ENCODE peak calls at places on chromosomes 1 and 21, in ten cellular contexts. J is kidney, S is K562, E is HCT116, A is neural progenitor cell, R is Karpas-422, D is NT2/D1, Y is SK-N-SH, B is MM.1S, N is mesenchymal stem cell. Z is an unnamed sample.

GRCh38 chr1:97143236-97143882 is 421.8 kb downstream of the PTBP2 start:
- DNase-seq in J (no peak), S (no peak), E (no peak), A (no peak), R (no peak), D (no peak), Y (no peak), B (no peak), N (no peak), Z (no peak)

GRCh38 chr1:15120251-15120945 is 33.1 kb upstream of the TMEM51 start:
- DNase-seq in J (no peak), S (no peak), E (no peak), A (no peak), R (no peak), D (no peak), Y (no peak), B (no peak), N (no peak), Z (no peak)

GRCh38 chr1:157721985-157722384 is 21.4 kb upstream of the FCRL3 start:
- DNase-seq in J (no peak), S (no peak), E (no peak), A (no peak), R (no peak), D (no peak), Y (no peak), B (no peak), N (no peak), Z (no peak)

GRCh38 chr1:169288011-169288414 is 79.6 kb downstream of the NME7 start:
- DNase-seq in J (no peak), S (no peak), E (peak; percentile 28), A (no peak), R (no peak), D (peak; percentile 32), Y (no peak), B (no peak), N (peak; percentile 28), Z (no peak)

GRCh38 chr1:65044411-65044810 is 78.1 kb upstream of the JAK1 start:
- DNase-seq in J (no peak), S (no peak), E (no peak), A (no peak), R (no peak), D (no peak), Y (no peak), B (peak; percentile 91), N (no peak), Z (no peak)

GRCh38 chr1:185420588-185421081 is 103.6 kb upstream of the IVNS1ABP start:
- DNase-seq in J (no peak), S (no peak), E (no peak), A (no peak), R (no peak), D (no peak), Y (no peak), B (no peak), N (no peak), Z (no peak)

GRCh38 chr1:41540886-41541591 is 56.6 kb upstream of the EDN2 start:
- DNase-seq in J (peak; percentile 35), S (peak; percentile 70), E (no peak), A (peak; percentile 57), R (no peak), D (no peak), Y (no peak), B (no peak), N (no peak), Z (no peak)

GRCh38 chr1:246722720-246723119 is 1.5 kb upstream of the SCCPDH start:
- DNase-seq in J (no peak), S (no peak), E (no peak), A (no peak), R (no peak), D (no peak), Y (no peak), B (no peak), N (no peak), Z (no peak)

GRCh38 chr21:37877171-37877570 is 39.1 kb downstream of the KCNJ6 start:
- DNase-seq in J (no peak), S (no peak), E (no peak), A (no peak), R (no peak), D (no peak), Y (no peak), B (no peak), N (peak; percentile 74), Z (no peak)

GRCh38 chr1:202283991-202284390 is 57.7 kb downstream of the UBE2T start:
- DNase-seq in J (no peak), S (no peak), E (no peak), A (no peak), R (no peak), D (no peak), Y (no peak), B (no peak), N (peak; percentile 77), Z (no peak)

GRCh38 chr1:59703918-59704378 is 110.8 kb upstream of the HOOK1 start:
- DNase-seq in J (no peak), S (no peak), E (no peak), A (no peak), R (no peak), D (no peak), Y (no peak), B (no peak), N (no peak), Z (no peak)

GRCh38 chr1:113812661-113813135 is 422 bp upstream of the RSBN1 start:
- DNase-seq in J (no peak), S (peak; percentile 35), E (no peak), A (peak; percentile 38), R (no peak), D (peak; percentile 11), Y (peak; percentile 58), B (no peak), N (no peak), Z (no peak)

GRCh38 chr1:6868371-6869001 is 83.2 kb downstream of the CAMTA1 start:
- DNase-seq in J (no peak), S (no peak), E (no peak), A (no peak), R (no peak), D (no peak), Y (no peak), B (peak; percentile 60), N (peak; percentile 57), Z (no peak)

GRCh38 chr1:35727434-35727825 is 8.7 kb upstream of the C1orf216 start:
- DNase-seq in J (no peak), S (no peak), E (no peak), A (no peak), R (no peak), D (no peak), Y (no peak), B (no peak), N (no peak), Z (no peak)
- H3K4me3 ChIP-seq in J (no peak overlapping the region), S (no peak overlapping the region), E (no peak overlapping the region), A (no peak overlapping the region), R (no peak overlapping the region), D (no peak overlapping the region), Y (no peak overlapping the region), B (no peak overlapping the region), N (no peak overlapping the region), Z (no peak overlapping the region)

GRCh38 chr1:51355382-51355781 is 25.0 kb upstream of the TTC39A start:
- DNase-seq in J (no peak), S (no peak), E (no peak), A (no peak), R (no peak), D (no peak), Y (no peak), B (no peak), N (no peak), Z (no peak)
- H3K9me3 ChIP-seq in J (no peaks in the 10 kb centered on the region), S (no peaks in the 10 kb centered on the region), E (no peaks in the 10 kb centered on the region), A (no peaks in the 10 kb centered on the region), R (no peaks in the 10 kb centered on the region), D (no peaks in the 10 kb centered on the region), Y (no peaks in the 10 kb centered on the region), B (no peaks in the 10 kb centered on the region), N (no peaks in the 10 kb centered on the region), Z (no peaks in the 10 kb centered on the region)

DNA sequence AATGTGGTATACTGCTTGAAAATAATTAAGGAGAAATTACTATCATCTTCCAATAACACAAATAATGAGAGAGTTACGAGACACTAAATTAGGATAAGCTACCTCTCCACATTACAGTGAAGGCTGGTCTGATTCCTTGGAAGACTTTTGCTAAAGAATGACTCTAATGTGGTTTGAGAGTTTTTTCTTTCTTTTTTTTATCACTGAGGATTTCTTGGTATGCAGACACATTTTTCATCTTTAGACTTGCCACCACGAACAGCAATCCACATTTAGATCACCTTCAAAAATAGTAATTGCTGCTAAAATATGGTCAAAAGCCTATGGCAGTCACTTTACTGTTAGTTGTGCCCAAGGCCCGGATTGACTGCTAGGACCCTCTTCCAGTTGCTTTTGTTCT is 16.6 kb upstream of the TMEM35B start:
- DNase-seq in J (no peak), S (no peak), E (no peak), A (no peak), R (no peak), D (no peak), Y (no peak), B (no peak), N (no peak), Z (no peak)
- H3K9ac ChIP-seq in J (no peak overlapping the region), S (no peak overlapping the region), E (no peak overlapping the region), A (no peak overlapping the region), R (no peak overlapping the region), D (no peak overlapping the region), Y (no peak overlapping the region), B (no peak overlapping the region), N (no peak overlapping the region), Z (no peak overlapping the region)

GRCh38 chr1:162366671-162367070 is 10.0 kb downstream of the SPATA46 start:
- DNase-seq in J (no peak), S (peak; percentile 55), E (no peak), A (no peak), R (no peak), D (no peak), Y (no peak), B (no peak), N (no peak), Z (no peak)
- H3K4me3 ChIP-seq in J (no peak overlapping the region), S (no peak overlapping the region), E (no peak overlapping the region), A (no peak overlapping the region), R (no peak overlapping the region), D (no peak overlapping the region), Y (peak overlapping the region; percentile 42), B (no peak overlapping the region), N (peak overlapping the region; percentile 81), Z (no peak overlapping the region)

DNA sequence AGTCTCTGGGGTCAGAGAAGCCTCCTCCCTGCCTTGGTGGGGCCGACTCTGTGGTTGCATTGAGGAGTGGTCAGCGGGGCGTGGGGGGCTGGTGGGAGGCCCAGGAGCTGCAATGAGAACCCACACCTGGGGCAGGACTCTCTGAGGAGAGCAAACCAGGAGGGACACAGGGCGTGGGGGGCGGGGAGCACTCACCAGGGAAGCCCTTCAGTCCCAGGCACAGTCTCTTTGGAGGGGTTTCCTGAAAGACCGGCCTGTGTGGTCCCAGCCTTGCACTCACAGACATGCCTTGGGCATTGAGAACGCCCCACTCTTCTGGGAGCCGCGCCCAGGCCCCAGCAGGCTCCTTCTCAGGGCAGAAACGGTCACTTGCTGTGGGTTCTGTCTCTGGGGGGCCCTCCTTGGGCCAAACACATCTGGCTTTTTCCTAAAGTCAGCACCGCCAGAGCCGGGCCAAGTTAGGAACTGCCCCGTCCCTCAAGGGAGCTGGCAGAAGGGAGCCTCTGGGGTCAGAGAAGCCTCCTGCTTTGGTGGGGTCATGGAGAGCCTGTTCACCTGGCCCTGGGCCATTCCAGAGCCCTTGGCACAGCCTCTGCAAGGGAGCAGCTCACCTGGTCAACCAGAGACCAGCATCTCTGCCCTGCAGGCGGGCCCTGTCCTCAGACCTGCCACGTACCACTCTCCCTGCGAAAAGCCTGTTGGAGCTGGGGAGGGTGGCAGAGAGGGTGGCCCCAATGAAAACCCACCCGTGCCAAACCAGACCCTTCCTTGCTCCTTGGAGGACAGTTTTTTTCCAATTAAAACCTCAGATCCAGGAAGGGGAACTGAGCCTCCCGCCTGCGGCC is 59.9 kb upstream of the TTC34 start:
- DNase-seq in J (peak; percentile 54), S (no peak), E (no peak), A (no peak), R (no peak), D (no peak), Y (no peak), B (no peak), N (no peak), Z (no peak)
- H3K9me3 ChIP-seq in J (no peaks in the 10 kb centered on the region), S (no peaks in the 10 kb centered on the region), E (no peaks in the 10 kb centered on the region), A (peaks cover 5% of the 10 kb centered on the region), R (no peaks in the 10 kb centered on the region), D (no peaks in the 10 kb centered on the region), Y (no peaks in the 10 kb centered on the region), B (no peaks in the 10 kb centered on the region), N (no peaks in the 10 kb centered on the region), Z (no peaks in the 10 kb centered on the region)